ENCODE peak calls at places on chromosome 1, in four cellular contexts. F is hepatocyte, W is fibroblast of the aortic adventitia, I is pancreas. C is an unnamed sample.
A peak's percentile ranks its signal among the peaks of the same experiment; 100 is the strongest.

GRCh38 chr1:203148127-203148526 is 20.6 kb downstream of the ADORA1 start:
- DNase-seq in F (no peak), W (no peak), I (no peak), C (no peak)

GRCh38 chr1:40153073-40153770 is 8.0 kb upstream of the RLF start:
- DNase-seq in F (peak; percentile 61), W (peak; percentile 85), I (no peak), C (no peak)

GRCh38 chr1:1144122-1144842 is 28.4 kb upstream of the C1orf159 start:
- DNase-seq in F (no peak), W (no peak), I (no peak), C (no peak)

GRCh38 chr1:243842978-243843490 is 7.0 kb downstream of the AKT3 start:
- DNase-seq in F (peak; percentile 12), W (peak; percentile 73), I (no peak), C (no peak)

GRCh38 chr1:22710688-22711024 is at the start of gene EPHB2:
- DNase-seq in F (peak; percentile 74), W (peak; percentile 30), I (peak; percentile 82), C (no peak)

GRCh38 chr1:94039871-94040569 is 80.9 kb downstream of the ABCA4 start:
- DNase-seq in F (no peak), W (peak; percentile 75), I (no peak), C (no peak)

GRCh38 chr1:200038987-200039848 is 11.7 kb downstream of the NR5A2 start:
- DNase-seq in F (peak; percentile 58), W (no peak), I (peak; percentile 89), C (no peak)

GRCh38 chr1:67367370-67368345 is 60.0 kb downstream of the IL12RB2 start:
- DNase-seq in F (peak; percentile 73), W (peak; percentile 39), I (peak; percentile 74), C (peak; percentile 16)

GRCh38 chr1:183205196-183205781 is 19.2 kb downstream of the LAMC2 start:
- DNase-seq in F (no peak), W (peak; percentile 95), I (no peak), C (no peak)

GRCh38 chr1:17653728-17654351 is 101.3 kb upstream of the ACTL8 start:
- DNase-seq in F (peak; percentile 71), W (peak; percentile 48), I (no peak), C (no peak)

GRCh38 chr1:15305366-15305765 is 58.3 kb downstream of the FHAD1 start:
- DNase-seq in F (no peak), W (peak; percentile 41), I (no peak), C (no peak)

GRCh38 chr1:12480748-12481362 is 137.2 kb downstream of the DHRS3 start:
- DNase-seq in F (peak; percentile 73), W (peak; percentile 95), I (peak; percentile 69), C (no peak)

GRCh38 chr1:9340172-9340854 is 47.6 kb downstream of the SPSB1 start:
- DNase-seq in F (no peak), W (peak; percentile 35), I (peak; percentile 39), C (no peak)

GRCh38 chr1:110482662-110483307 is 31.8 kb downstream of the PROK1 start:
- DNase-seq in F (no peak), W (no peak), I (no peak), C (no peak)

GRCh38 chr1:42735056-42735455 is 5.0 kb downstream of the CLDN19 start:
- DNase-seq in F (no peak), W (no peak), I (no peak), C (no peak)

GRCh38 chr1:207495816-207496792 is at the start of gene CR1:
- DNase-seq in F (peak; percentile 23), W (no peak), I (peak; percentile 38), C (no peak)

GRCh38 chr1:222068937-222069336 is 327.0 kb upstream of the DUSP10 start:
- DNase-seq in F (no peak), W (no peak), I (no peak), C (no peak)

GRCh38 chr1:244969355-244970235 is 105.3 kb upstream of the HNRNPU start:
- DNase-seq in F (peak; percentile 85), W (peak; percentile 87), I (peak; percentile 88), C (peak; percentile 84)

GRCh38 chr1:235246022-235246948 is 81.7 kb downstream of the ARID4B start:
- DNase-seq in F (no peak), W (peak; percentile 11), I (no peak), C (no peak)

GRCh38 chr1:206725053-206725963 is 40.6 kb downstream of the MAPKAPK2 start:
- DNase-seq in F (peak; percentile 57), W (peak; percentile 54), I (no peak), C (no peak)

GRCh38 chr1:32485554-32486255 is 20.8 kb downstream of the ZBTB8B start:
- DNase-seq in F (no peak), W (peak; percentile 95), I (no peak), C (peak; percentile 56)

GRCh38 chr1:228364068-228364705 is 42.4 kb downstream of the TRIM11 start:
- DNase-seq in F (no peak), W (no peak), I (peak; percentile 41), C (no peak)

GRCh38 chr1:31715873-31716220 is 12.0 kb upstream of the COL16A1 start:
- DNase-seq in F (no peak), W (no peak), I (no peak), C (no peak)

GRCh38 chr1:41286486-41286885 is 44.4 kb upstream of the SCMH1 start:
- DNase-seq in F (no peak), W (no peak), I (no peak), C (no peak)

GRCh38 chr1:79716481-79716880 is 710.0 kb upstream of the ADGRL4 start:
- DNase-seq in F (peak; percentile 17), W (peak; percentile 92), I (no peak), C (no peak)

GRCh38 chr1:119225831-119226230 is 85.4 kb upstream of the WARS2 start:
- DNase-seq in F (no peak), W (no peak), I (no peak), C (no peak)
- TF ChIP-seq CTCF in F (no peak), W (no peak), I (no peak), C (no peak)

GRCh38 chr1:64471724-64472276 is 1.9 kb downstream of the CACHD1 start:
- DNase-seq in F (peak; percentile 15), W (no peak), I (no peak), C (no peak)

GRCh38 chr1:64470670-64471217 is 815 bp downstream of the CACHD1 start:
- DNase-seq in F (peak; percentile 44), W (peak; percentile 16), I (peak; percentile 85), C (peak; percentile 40)

GRCh38 chr1:64472805-64473204 is 2.9 kb downstream of the CACHD1 start:
- DNase-seq in F (no peak), W (no peak), I (no peak), C (no peak)

GRCh38 chr1:64469977-64470669 is at the start of gene CACHD1:
- DNase-seq in F (peak; percentile 94), W (peak; percentile 75), I (peak; percentile 91), C (peak; percentile 84)

DNA sequence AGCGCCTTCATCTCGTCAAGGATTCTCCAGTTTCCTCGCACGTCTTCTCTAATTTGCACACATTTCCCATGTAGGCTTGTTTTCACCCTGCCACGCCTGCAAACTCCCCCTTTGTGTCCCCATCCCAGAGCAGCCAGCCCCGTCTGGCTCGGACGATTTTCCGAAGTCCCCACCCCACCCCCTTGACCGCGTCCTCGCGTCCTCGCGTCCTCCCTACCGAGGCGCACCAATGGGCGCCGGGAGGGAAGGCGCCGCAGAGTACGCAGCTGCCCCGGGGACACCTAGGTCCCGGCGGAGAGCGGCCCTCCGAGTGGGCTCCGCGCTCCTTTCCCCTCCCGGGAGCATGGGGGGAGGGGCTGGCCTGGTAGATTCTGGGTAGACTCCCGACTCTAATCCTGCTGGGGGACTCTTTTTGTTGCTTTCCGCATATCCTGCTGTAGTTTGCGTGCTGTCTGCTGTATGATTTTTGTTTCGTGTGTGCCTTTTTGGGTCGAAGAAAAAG is 1.3 kb downstream of the CACHD1 start:
- DNase-seq in F (peak; percentile 57), W (peak; percentile 14), I (peak; percentile 82), C (peak; percentile 55)
- H3K4me3 ChIP-seq in F (peak overlapping the region; percentile 93), W (peak overlapping the region; percentile 70), I (peak overlapping the region; percentile 80), C (peak overlapping the region; percentile 89)

DNA sequence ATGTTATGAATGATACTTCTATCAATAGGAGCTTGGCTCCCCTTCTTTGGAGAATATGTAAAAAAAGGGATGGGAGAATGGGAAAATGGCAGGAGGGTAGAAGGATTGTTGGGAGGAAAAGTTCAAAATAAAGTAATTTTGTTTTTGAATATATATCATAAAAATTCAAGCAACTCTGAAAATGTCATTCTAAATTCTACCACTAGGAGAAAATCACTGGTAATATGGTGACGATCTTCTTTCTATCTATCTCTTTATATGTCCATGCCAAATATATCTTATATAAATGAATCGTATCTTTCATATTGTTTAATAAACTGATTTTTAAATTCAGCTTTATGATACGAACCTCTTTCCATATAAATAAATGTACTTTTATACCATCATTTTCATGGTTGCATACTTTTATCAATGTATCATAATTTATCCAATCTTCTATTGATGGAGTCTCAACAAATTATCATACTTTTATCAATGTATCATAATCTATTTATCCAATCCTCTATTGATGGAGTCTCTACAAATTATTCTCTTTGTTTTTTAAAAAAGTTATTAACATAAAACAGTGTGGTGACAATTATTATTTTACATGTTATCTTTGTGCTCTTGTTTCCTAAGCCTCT is 73.7 kb upstream of the MARK1 start:
- DNase-seq in F (no peak), W (no peak), I (no peak), C (no peak)
- TF ChIP-seq CTCF in F (peak; percentile 2), W (peak; percentile 28), I (no peak), C (no peak)

GRCh38 chr1:231527586-231528174 is 789 bp upstream of the TSNAX start:
- DNase-seq in F (no peak), W (no peak), I (no peak), C (no peak)
- H3K4me3 ChIP-seq in F (peak overlapping the region; percentile 34), W (peak overlapping the region; percentile 92), I (peak overlapping the region; percentile 66), C (peak overlapping the region; percentile 71)

DNA sequence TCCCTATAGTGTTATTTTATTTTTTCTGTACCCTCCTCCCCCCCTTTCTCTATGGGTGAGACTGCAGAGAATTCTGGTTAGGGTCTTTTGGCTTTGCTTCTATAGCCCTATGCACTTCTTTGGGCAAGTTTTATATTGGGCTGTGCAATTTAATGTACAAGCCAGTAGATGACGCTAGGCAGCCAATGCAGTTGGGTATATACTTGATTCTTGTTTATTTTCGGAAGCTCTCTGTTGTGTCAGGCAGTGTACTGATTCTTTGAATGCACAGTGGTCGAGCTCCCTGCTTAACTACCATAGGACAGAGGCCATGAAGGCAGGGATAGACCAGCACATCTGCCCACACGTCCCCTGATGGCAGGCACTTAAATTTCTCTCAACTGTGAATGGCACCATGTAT is 34.1 kb upstream of the GPR52 start:
- DNase-seq in F (no peak), W (peak; percentile 14), I (no peak), C (no peak)
- TF ChIP-seq CTCF in F (no peak), W (peak; percentile 24), I (no peak), C (peak; percentile 25)

DNA sequence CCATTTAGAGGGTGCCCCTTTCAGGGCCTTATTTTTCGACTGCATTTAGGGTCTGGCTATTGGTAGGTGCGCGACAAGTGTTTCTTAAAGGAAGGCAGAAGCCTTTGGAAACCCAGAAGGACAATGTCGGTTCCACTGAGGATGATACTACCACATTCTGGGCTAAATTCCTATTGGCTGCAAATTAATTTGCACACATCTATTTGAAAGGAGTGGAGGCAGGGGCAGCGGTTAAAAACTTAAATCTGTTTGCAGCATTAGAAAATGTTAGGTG is 1.1 kb downstream of the PATJ start:
- DNase-seq in F (no peak), W (peak; percentile 39), I (no peak), C (no peak)
- H3K4me3 ChIP-seq in F (peak overlapping the region; percentile 78), W (peak overlapping the region; percentile 72), I (peak overlapping the region; percentile 81), C (peak overlapping the region; percentile 93)

DNA sequence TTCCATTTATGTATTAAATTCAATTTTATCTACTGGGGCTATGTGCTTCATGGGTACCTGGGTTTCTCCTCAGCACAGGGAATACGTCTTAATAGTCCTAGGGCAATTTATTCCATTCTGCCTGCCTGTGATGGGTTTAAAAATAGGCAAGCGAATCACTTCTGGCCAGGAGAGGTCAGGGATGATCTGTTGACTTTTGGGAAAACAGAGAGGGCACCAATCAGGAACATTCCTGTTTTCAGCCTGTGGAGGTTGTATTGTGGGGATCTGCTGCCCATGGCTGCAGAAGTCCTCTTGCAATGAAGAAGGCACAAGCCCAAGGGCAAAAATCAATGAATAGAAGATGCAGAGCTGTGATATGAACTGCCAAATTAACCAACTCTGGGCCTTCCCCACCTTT is 303.1 kb downstream of the CTH start:
- DNase-seq in F (no peak), W (peak; percentile 10), I (no peak), C (no peak)
- TF ChIP-seq CTCF in F (no peak), W (no peak), I (no peak), C (no peak)